ENCODE peak calls at places on chromosomes 11 and 22, in five cellular contexts. E, B, O, P and Y are unnamed samples.
A peak's percentile ranks its signal among the peaks of the same experiment; 100 is the strongest.

GRCh38 chr11:100949443-100949842 is 180.2 kb downstream of the PGR start:
- DNase-seq in P (no peak), E (no peak), B (no peak), O (no peak), Y (no peak)

GRCh38 chr11:34194576-34195335 is 89.3 kb downstream of the NAT10 start:
- DNase-seq in O (no peak), B (no peak), P (peak; percentile 33), E (no peak), Y (no peak)

GRCh38 chr11:47714554-47715081 is 551 bp downstream of the AGBL2 start:
- DNase-seq in B (no peak), P (no peak), O (no peak), E (no peak), Y (no peak)

GRCh38 chr11:112962854-112963367 is 1.7 kb downstream of the NCAM1 start:
- DNase-seq in B (peak; percentile 15), O (no peak), E (peak; percentile 12), P (peak; percentile 52), Y (peak; percentile 54)

GRCh38 chr22:39997939-39998726 is 3.4 kb downstream of the FAM83F start:
- DNase-seq in P (peak; percentile 64), E (no peak), O (no peak), B (peak; percentile 57), Y (no peak)

GRCh38 chr11:94131363-94132115 is 2.9 kb downstream of the PANX1 start:
- DNase-seq in E (peak; percentile 45), O (no peak), P (no peak), B (no peak), Y (no peak)

GRCh38 chr11:95087171-95087570 is 2.5 kb upstream of the ENDOD1 start:
- DNase-seq in B (no peak), O (no peak), E (no peak), P (no peak), Y (no peak)

GRCh38 chr11:103609117-103610066 is 427.0 kb upstream of the DDI1 start:
- DNase-seq in E (peak; percentile 75), O (peak; percentile 94), P (peak; percentile 32), B (peak; percentile 33), Y (no peak)

GRCh38 chr11:75513250-75513649 is 12.5 kb downstream of the GDPD5 start:
- DNase-seq in B (no peak), P (no peak), E (no peak), O (no peak), Y (no peak)

GRCh38 chr11:61042961-61043540 is 59.2 kb upstream of the CD5 start:
- DNase-seq in E (no peak), B (no peak), P (no peak), O (no peak), Y (no peak)

GRCh38 chr11:2186669-2187266 is 15.2 kb upstream of the TH start:
- DNase-seq in B (no peak), O (no peak), E (no peak), P (peak; percentile 56), Y (no peak)

GRCh38 chr11:889686-890475 is 20.7 kb downstream of the CHID1 start:
- DNase-seq in E (no peak), P (peak; percentile 65), B (no peak), O (no peak), Y (no peak)

GRCh38 chr11:69157156-69157821 is 1.6 kb downstream of the SMIM38 start:
- DNase-seq in P (no peak), B (no peak), E (peak; percentile 96), O (no peak), Y (peak; percentile 66)

GRCh38 chr11:134849833-134850232 is 437.8 kb upstream of the B3GAT1 start:
- DNase-seq in P (no peak), O (no peak), B (no peak), E (no peak), Y (no peak)

GRCh38 chr11:72326151-72326842 is 82.3 kb upstream of the PHOX2A start:
- DNase-seq in E (no peak), P (no peak), B (no peak), O (peak; percentile 67), Y (no peak)

GRCh38 chr11:61083601-61084147 is 18.6 kb upstream of the CD5 start:
- DNase-seq in P (no peak), O (no peak), E (no peak), B (no peak), Y (no peak)

GRCh38 chr11:3340025-3340424 is 38.9 kb downstream of the ZNF195 start:
- DNase-seq in P (no peak), O (peak; percentile 85), E (no peak), B (no peak), Y (no peak)